ENCODE peak calls at places on chromosome 14, in nine cellular contexts. D is stomach, N is body of pancreas, H is foreskin fibroblast, L is epithelial cell of esophagus, U is cardiac fibroblast, P is IMR-90, E is coronary artery, O is thoracic aorta. G is an unnamed sample.

GRCh38 chr14:59303216-59303615 is 114.7 kb downstream of the DAAM1 start:
- DNase-seq in L (peak), U (peak), E (no peak), N (no peak), O (no peak), H (no peak), D (no peak), P (no peak), G (no peak)

GRCh38 chr14:54267172-54267571 is 129.6 kb upstream of the CDKN3 start:
- DNase-seq in N (no peak), H (no peak), U (no peak), E (no peak), P (no peak), O (no peak), L (no peak), D (no peak), G (no peak)

GRCh38 chr14:80211143-80212024 is at the start of gene DIO2:
- DNase-seq in U (peak), P (peak), D (no peak), E (no peak), L (peak), H (peak), O (no peak), N (peak), G (peak)

GRCh38 chr14:54773171-54774006 is 129.2 kb downstream of the GCH1 start:
- DNase-seq in D (peak), E (peak), U (peak), N (peak), P (peak), H (peak), O (peak), L (peak), G (peak)

GRCh38 chr14:56087824-56088571 is 30.2 kb upstream of the PELI2 start:
- DNase-seq in U (no peak), L (no peak), E (no peak), N (peak), P (no peak), H (no peak), O (no peak), D (no peak), G (no peak)

GRCh38 chr14:89348726-89349125 is 68.3 kb downstream of the FOXN3 start:
- DNase-seq in E (no peak), P (no peak), D (no peak), U (peak), H (no peak), N (no peak), O (no peak), L (no peak), G (no peak)

GRCh38 chr14:92026548-92027190 is 13.2 kb downstream of the TRIP11 start:
- DNase-seq in L (no peak), U (no peak), E (no peak), N (no peak), D (no peak), P (no peak), H (no peak), O (no peak), G (no peak)

GRCh38 chr14:99194136-99194535 is 77.9 kb downstream of the BCL11B start:
- DNase-seq in O (no peak), E (no peak), U (no peak), N (no peak), D (no peak), P (no peak), H (no peak), L (no peak), G (no peak)

GRCh38 chr14:30525833-30526232 is 33.1 kb upstream of the G2E3 start:
- DNase-seq in O (no peak), N (no peak), L (peak), E (no peak), H (peak), P (peak), D (no peak), U (no peak), G (peak)

GRCh38 chr14:91870001-91870400 is 2.7 kb upstream of the TC2N start:
- DNase-seq in L (peak), P (no peak), O (no peak), H (no peak), N (no peak), E (no peak), D (no peak), U (peak), G (no peak)

GRCh38 chr14:57933363-57933762 is 67.5 kb upstream of the SLC35F4 start:
- DNase-seq in U (no peak), D (no peak), E (no peak), L (peak), H (no peak), P (no peak), O (no peak), N (no peak), G (no peak)

GRCh38 chr14:73712540-73713141 is 1.5 kb downstream of the PNMA1 start:
- DNase-seq in O (no peak), U (peak), D (no peak), E (peak), H (peak), L (no peak), N (no peak), P (peak), G (peak)

GRCh38 chr14:68240388-68240787 is 420.8 kb downstream of the RAD51B start:
- DNase-seq in U (no peak), D (no peak), L (no peak), N (no peak), P (no peak), E (no peak), O (no peak), H (no peak), G (no peak)

DNA sequence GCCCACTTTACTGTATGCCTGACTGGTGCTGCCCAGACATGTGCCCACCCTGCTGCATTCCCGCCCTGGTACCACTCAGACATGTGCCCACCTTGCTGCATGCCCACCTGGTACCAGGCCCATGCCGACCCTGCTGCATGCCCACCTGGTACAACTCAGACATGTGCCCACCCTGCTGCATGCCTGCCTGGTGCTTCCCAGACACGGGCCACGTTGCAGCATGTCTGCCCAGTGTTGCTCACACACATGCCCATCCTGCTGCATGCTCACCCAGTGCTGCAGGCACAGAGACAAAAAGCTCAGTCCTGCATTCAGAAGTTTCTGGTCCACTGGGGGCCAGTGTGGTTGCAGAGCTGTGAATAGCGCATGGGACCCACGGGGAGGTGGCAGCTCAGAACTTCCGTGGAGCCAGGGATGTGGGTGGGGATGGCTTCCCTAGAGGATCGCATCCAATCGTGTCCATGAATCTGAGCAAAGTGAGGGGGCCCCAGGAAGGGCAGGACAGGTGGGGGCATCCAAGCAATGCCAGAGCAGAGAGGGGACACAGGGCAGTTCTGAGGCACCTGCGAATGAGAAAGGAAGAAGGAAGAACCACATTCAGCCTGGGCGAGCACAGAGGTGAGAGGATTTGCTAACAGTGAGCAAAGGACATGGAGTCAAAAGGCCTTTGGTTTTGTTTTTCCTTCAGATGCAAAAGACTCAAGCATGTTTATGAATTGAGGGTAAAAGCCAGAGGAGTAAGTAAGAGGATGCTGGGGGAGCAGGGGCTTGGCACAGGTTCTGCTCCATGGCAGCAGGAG is 175.9 kb upstream of the C14orf180 start:
- DNase-seq in U (no peak), N (no peak), D (peak), P (no peak), L (no peak), O (no peak), H (no peak), E (no peak), G (no peak)
- H3K4me3 ChIP-seq in U (no peak), N (no peak), D (no peak), P (no peak), L (no peak), O (no peak), H (no peak), E (no peak), G (no peak)

GRCh38 chr14:95359974-95360826 is 40.5 kb upstream of the CLMN start:
- DNase-seq in N (no peak), L (no peak), H (no peak), P (no peak), E (no peak), D (peak), O (no peak), U (no peak), G (no peak)
- TF ChIP-seq CTCF in N (no peak), L (no peak), H (no peak), P (no peak), E (no peak), D (no peak), O (no peak), U (no peak), G (no peak)

GRCh38 chr14:20692111-20692751 is 3.7 kb downstream of the ANG start:
- DNase-seq in P (no peak), U (no peak), H (no peak), D (no peak), L (no peak), E (no peak), N (no peak), O (no peak), G (peak)

GRCh38 chr14:20698018-20698329 is 9.4 kb downstream of the ANG start:
- DNase-seq in D (no peak), E (no peak), O (no peak), H (no peak), U (no peak), N (no peak), P (no peak), L (no peak), G (no peak)

GRCh38 chr14:20696776-20697175 is 8.2 kb downstream of the ANG start:
- DNase-seq in L (no peak), E (no peak), P (no peak), D (no peak), N (no peak), H (no peak), O (no peak), U (no peak), G (no peak)

GRCh38 chr14:20698934-20699333 is 10.4 kb downstream of the ANG start:
- DNase-seq in N (no peak), P (no peak), D (no peak), O (no peak), H (no peak), U (no peak), L (no peak), E (no peak), G (no peak)

GRCh38 chr14:20697273-20698017 is 8.9 kb downstream of the ANG start:
- DNase-seq in D (peak), H (peak), U (peak), O (no peak), E (no peak), L (peak), P (peak), N (peak), G (peak)
- H3K4me3 ChIP-seq in D (no peak), H (no peak), U (no peak), O (no peak), E (no peak), L (no peak), P (no peak), N (no peak), G (no peak)

DNA sequence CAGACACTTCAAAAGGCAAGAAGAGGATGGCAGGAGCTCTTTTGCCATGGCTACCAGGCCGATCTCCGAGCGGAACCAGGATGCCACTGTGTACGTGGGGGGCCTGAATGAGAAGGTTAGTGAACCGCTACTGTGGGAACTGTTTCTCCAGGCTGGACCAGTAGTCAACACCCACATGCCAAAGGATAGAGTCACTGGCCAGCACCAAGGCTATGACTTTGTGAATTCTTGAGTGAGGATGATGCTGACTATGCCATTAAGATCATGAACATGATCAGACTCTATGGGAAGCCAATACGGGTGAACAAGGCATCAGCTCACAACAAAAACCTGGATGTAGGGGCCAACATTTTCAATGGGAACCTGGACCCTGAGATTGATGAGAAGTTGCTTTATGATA is 9.8 kb downstream of the GARIN2 start:
- DNase-seq in L (no peak), P (peak), H (peak), U (no peak), O (no peak), E (no peak), N (no peak), D (no peak), G (no peak)
- TF ChIP-seq CTCF in L (no peak), P (no peak), H (no peak), U (no peak), O (no peak), E (no peak), N (no peak), D (no peak), G (no peak)

GRCh38 chr14:75242546-75243273 is 35.9 kb upstream of the FOS start:
- DNase-seq in H (peak), L (peak), O (no peak), D (no peak), P (peak), E (no peak), N (no peak), U (peak), G (peak)
- H3K4me3 ChIP-seq in H (no peak), L (no peak), O (no peak), D (no peak), P (no peak), E (no peak), N (no peak), U (no peak), G (no peak)